ENCODE peak calls at places on chromosome 16, in six cellular contexts. One of them, this sample, is unnamed. For H3K4me1, the result is how much of the 10 kb centered on the place peaks cover.

GRCh38 chr16:54096607-54097006 is 190.0 kb downstream of the IRX3 start:
- DNase-seq in ascending aorta: no peak
- DNase-seq in body of pancreas: no peak
- DNase-seq in PC-9: no peak
- DNase-seq in GM23338: no peak
- DNase-seq in HAP-1: no peak
- DNase-seq in this sample: no peak

GRCh38 chr16:77299395-77299794 is 100.2 kb downstream of the SYCE1L start:
- DNase-seq in ascending aorta: no peak
- DNase-seq in body of pancreas: no peak
- DNase-seq in PC-9: no peak
- DNase-seq in GM23338: no peak
- DNase-seq in HAP-1: no peak
- DNase-seq in this sample: no peak

GRCh38 chr16:89047331-89048086 is 46.1 kb upstream of the ACSF3 start:
- DNase-seq in ascending aorta: no peak
- DNase-seq in body of pancreas: no peak
- DNase-seq in PC-9: no peak
- DNase-seq in GM23338: no peak
- DNase-seq in HAP-1: no peak
- DNase-seq in this sample: no peak

GRCh38 chr16:57622361-57623250 is 5.8 kb upstream of the ADGRG1 start:
- DNase-seq in ascending aorta: no peak
- DNase-seq in body of pancreas: peak
- DNase-seq in PC-9: no peak
- DNase-seq in GM23338: no peak
- DNase-seq in HAP-1: no peak
- DNase-seq in this sample: no peak

GRCh38 chr16:84913315-84913714 is 93.5 kb downstream of the CRISPLD2 start:
- DNase-seq in ascending aorta: no peak
- DNase-seq in body of pancreas: peak
- DNase-seq in PC-9: no peak
- DNase-seq in GM23338: no peak
- DNase-seq in HAP-1: no peak
- DNase-seq in this sample: no peak

GRCh38 chr16:80526418-80527061 is 14.3 kb upstream of the DYNLRB2 start:
- DNase-seq in ascending aorta: no peak
- DNase-seq in body of pancreas: peak
- DNase-seq in PC-9: no peak
- DNase-seq in GM23338: peak
- DNase-seq in HAP-1: peak
- DNase-seq in this sample: no peak

GRCh38 chr16:81470796-81471636 is 26.4 kb downstream of the CMIP start:
- DNase-seq in ascending aorta: no peak
- DNase-seq in body of pancreas: no peak
- DNase-seq in PC-9: no peak
- DNase-seq in GM23338: no peak
- DNase-seq in HAP-1: no peak
- DNase-seq in this sample: no peak

GRCh38 chr16:25060920-25061319 is 45.8 kb upstream of the ARHGAP17 start:
- DNase-seq in ascending aorta: no peak
- DNase-seq in body of pancreas: no peak
- DNase-seq in PC-9: no peak
- DNase-seq in GM23338: no peak
- DNase-seq in HAP-1: no peak
- DNase-seq in this sample: no peak

GRCh38 chr16:84885024-84885910 is 65.5 kb downstream of the CRISPLD2 start:
- DNase-seq in ascending aorta: no peak
- DNase-seq in body of pancreas: peak
- DNase-seq in PC-9: no peak
- DNase-seq in GM23338: peak
- DNase-seq in HAP-1: no peak
- DNase-seq in this sample: peak

GRCh38 chr16:30875881-30876791 is 17.7 kb downstream of the BCL7C start:
- DNase-seq in ascending aorta: no peak
- DNase-seq in body of pancreas: no peak
- DNase-seq in PC-9: peak
- DNase-seq in GM23338: peak
- DNase-seq in HAP-1: peak
- DNase-seq in this sample: no peak

GRCh38 chr16:11675561-11676511 is 7.6 kb downstream of the SNN start:
- DNase-seq in ascending aorta: no peak
- DNase-seq in body of pancreas: peak
- DNase-seq in PC-9: peak
- DNase-seq in GM23338: peak
- DNase-seq in HAP-1: no peak
- DNase-seq in this sample: no peak

GRCh38 chr16:4376126-4376819 is 4.6 kb downstream of the VASN start:
- DNase-seq in ascending aorta: peak
- DNase-seq in body of pancreas: peak
- DNase-seq in PC-9: no peak
- DNase-seq in GM23338: no peak
- DNase-seq in HAP-1: no peak
- DNase-seq in this sample: no peak

GRCh38 chr16:19269098-19269497 is 16.4 kb upstream of the CLEC19A start:
- DNase-seq in ascending aorta: no peak
- DNase-seq in body of pancreas: no peak
- DNase-seq in PC-9: no peak
- DNase-seq in GM23338: no peak
- DNase-seq in HAP-1: no peak
- DNase-seq in this sample: no peak

GRCh38 chr16:86505185-86505898 is 5.0 kb upstream of the FOXF1 start:
- DNase-seq in ascending aorta: no peak
- DNase-seq in body of pancreas: no peak
- DNase-seq in PC-9: no peak
- DNase-seq in GM23338: peak
- DNase-seq in HAP-1: no peak
- DNase-seq in this sample: no peak

GRCh38 chr16:55473584-55473983 is 5.4 kb upstream of the MMP2 start:
- DNase-seq in ascending aorta: no peak
- DNase-seq in body of pancreas: no peak
- DNase-seq in PC-9: no peak
- DNase-seq in GM23338: no peak
- DNase-seq in HAP-1: no peak
- DNase-seq in this sample: no peak

GRCh38 chr16:57503366-57503765 is 17.1 kb upstream of the DOK4 start:
- DNase-seq in ascending aorta: no peak
- DNase-seq in body of pancreas: peak
- DNase-seq in PC-9: no peak
- DNase-seq in GM23338: peak
- DNase-seq in HAP-1: no peak
- DNase-seq in this sample: no peak

GRCh38 chr16:57788951-57789350 is 13.3 kb downstream of the KIFC3 start:
- DNase-seq in ascending aorta: no peak
- DNase-seq in body of pancreas: no peak
- DNase-seq in PC-9: no peak
- DNase-seq in GM23338: no peak
- DNase-seq in HAP-1: no peak
- DNase-seq in this sample: no peak

GRCh38 chr16:17229131-17229530 is 241.6 kb downstream of the XYLT1 start:
- DNase-seq in ascending aorta: no peak
- DNase-seq in body of pancreas: no peak
- DNase-seq in PC-9: no peak
- DNase-seq in GM23338: no peak
- DNase-seq in HAP-1: no peak
- DNase-seq in this sample: peak

GRCh38 chr16:88552166-88552565 is 18.0 kb upstream of the ZC3H18 start:
- DNase-seq in ascending aorta: no peak
- DNase-seq in body of pancreas: no peak
- DNase-seq in PC-9: no peak
- DNase-seq in GM23338: no peak
- DNase-seq in HAP-1: no peak
- DNase-seq in this sample: no peak

GRCh38 chr16:69699915-69700314 is 26.4 kb downstream of the NQO1 start:
- DNase-seq in ascending aorta: no peak
- DNase-seq in body of pancreas: no peak
- DNase-seq in PC-9: no peak
- DNase-seq in GM23338: no peak
- DNase-seq in HAP-1: no peak
- DNase-seq in this sample: no peak
- H3K4me1 ChIP-seq in ascending aorta: under half
- H3K4me1 ChIP-seq in body of pancreas: under half
- H3K4me1 ChIP-seq in PC-9: under half
- H3K4me1 ChIP-seq in GM23338: under half
- H3K4me1 ChIP-seq in HAP-1: under half
- H3K4me1 ChIP-seq in this sample: under half

DNA sequence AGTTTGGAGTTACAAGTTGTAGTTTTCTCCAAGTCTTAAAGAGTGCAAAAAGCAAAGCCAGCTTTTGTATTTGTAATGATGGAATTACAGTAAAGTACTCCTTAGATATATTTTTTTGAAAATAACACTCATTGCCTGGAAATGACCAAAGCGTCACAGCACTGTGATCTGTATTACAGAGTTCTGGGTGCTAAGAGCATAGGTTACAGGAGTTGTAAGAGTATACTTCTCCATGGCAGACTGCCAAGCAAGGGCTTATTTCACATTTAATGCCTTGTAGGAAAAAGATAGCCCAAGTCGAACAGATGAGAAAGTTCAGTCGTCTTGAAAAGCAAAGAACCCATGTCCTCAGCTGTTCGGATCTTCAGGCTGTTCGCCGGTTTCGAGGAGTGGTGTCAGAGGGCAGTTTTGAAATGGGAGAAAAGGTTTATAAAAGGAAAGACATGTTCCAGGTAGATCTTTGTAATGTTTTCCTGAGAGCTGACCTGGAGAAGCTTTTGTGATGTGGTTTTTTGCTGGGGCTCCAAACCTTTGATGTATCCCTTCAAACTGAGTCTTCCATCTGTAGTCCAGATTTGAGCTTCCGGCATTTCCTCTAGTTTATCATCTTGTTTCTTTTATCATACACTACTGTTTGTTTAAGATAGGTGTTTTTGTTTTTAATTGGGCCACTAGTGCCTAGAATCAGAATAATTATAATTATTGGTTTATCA is 41.3 kb downstream of the ERCC4 start:
- DNase-seq in ascending aorta: no peak
- DNase-seq in body of pancreas: no peak
- DNase-seq in PC-9: no peak
- DNase-seq in GM23338: no peak
- DNase-seq in HAP-1: no peak
- DNase-seq in this sample: no peak
- H3K4me1 ChIP-seq in ascending aorta: under half
- H3K4me1 ChIP-seq in body of pancreas: under half
- H3K4me1 ChIP-seq in PC-9: half or more
- H3K4me1 ChIP-seq in GM23338: under half
- H3K4me1 ChIP-seq in HAP-1: under half
- H3K4me1 ChIP-seq in this sample: under half

GRCh38 chr16:9123401-9123800 is 32.0 kb downstream of the HAPSTR1 start:
- DNase-seq in ascending aorta: no peak
- DNase-seq in body of pancreas: no peak
- DNase-seq in PC-9: no peak
- DNase-seq in GM23338: no peak
- DNase-seq in HAP-1: no peak
- DNase-seq in this sample: no peak
- H3K4me1 ChIP-seq in ascending aorta: under half
- H3K4me1 ChIP-seq in body of pancreas: under half
- H3K4me1 ChIP-seq in PC-9: half or more
- H3K4me1 ChIP-seq in GM23338: under half
- H3K4me1 ChIP-seq in HAP-1: under half
- H3K4me1 ChIP-seq in this sample: under half

GRCh38 chr16:12771341-12771798 is 32.3 kb downstream of the CPPED1 start:
- DNase-seq in ascending aorta: no peak
- DNase-seq in body of pancreas: no peak
- DNase-seq in PC-9: no peak
- DNase-seq in GM23338: no peak
- DNase-seq in HAP-1: no peak
- DNase-seq in this sample: no peak
- H3K4me1 ChIP-seq in ascending aorta: under half
- H3K4me1 ChIP-seq in body of pancreas: under half
- H3K4me1 ChIP-seq in PC-9: under half
- H3K4me1 ChIP-seq in GM23338: under half
- H3K4me1 ChIP-seq in HAP-1: under half
- H3K4me1 ChIP-seq in this sample: under half

GRCh38 chr16:20865420-20866126 is 34.6 kb downstream of the DCUN1D3 start:
- DNase-seq in ascending aorta: no peak
- DNase-seq in body of pancreas: no peak
- DNase-seq in PC-9: no peak
- DNase-seq in GM23338: no peak
- DNase-seq in HAP-1: no peak
- DNase-seq in this sample: peak
- H3K4me1 ChIP-seq in ascending aorta: half or more
- H3K4me1 ChIP-seq in body of pancreas: under half
- H3K4me1 ChIP-seq in PC-9: under half
- H3K4me1 ChIP-seq in GM23338: under half
- H3K4me1 ChIP-seq in HAP-1: under half
- H3K4me1 ChIP-seq in this sample: under half

GRCh38 chr16:27430512-27430911 is 28.5 kb downstream of the IL21R start:
- DNase-seq in ascending aorta: no peak
- DNase-seq in body of pancreas: no peak
- DNase-seq in PC-9: no peak
- DNase-seq in GM23338: no peak
- DNase-seq in HAP-1: no peak
- DNase-seq in this sample: no peak

GRCh38 chr16:27429330-27429871 is 27.4 kb downstream of the IL21R start:
- DNase-seq in ascending aorta: no peak
- DNase-seq in body of pancreas: no peak
- DNase-seq in PC-9: no peak
- DNase-seq in GM23338: no peak
- DNase-seq in HAP-1: no peak
- DNase-seq in this sample: no peak

GRCh38 chr16:27428035-27428785 is 26.2 kb downstream of the IL21R start:
- DNase-seq in ascending aorta: no peak
- DNase-seq in body of pancreas: no peak
- DNase-seq in PC-9: no peak
- DNase-seq in GM23338: no peak
- DNase-seq in HAP-1: no peak
- DNase-seq in this sample: no peak

GRCh38 chr16:27430923-27431484 is 29.0 kb downstream of the IL21R start:
- DNase-seq in ascending aorta: no peak
- DNase-seq in body of pancreas: no peak
- DNase-seq in PC-9: no peak
- DNase-seq in GM23338: no peak
- DNase-seq in HAP-1: no peak
- DNase-seq in this sample: no peak

DNA sequence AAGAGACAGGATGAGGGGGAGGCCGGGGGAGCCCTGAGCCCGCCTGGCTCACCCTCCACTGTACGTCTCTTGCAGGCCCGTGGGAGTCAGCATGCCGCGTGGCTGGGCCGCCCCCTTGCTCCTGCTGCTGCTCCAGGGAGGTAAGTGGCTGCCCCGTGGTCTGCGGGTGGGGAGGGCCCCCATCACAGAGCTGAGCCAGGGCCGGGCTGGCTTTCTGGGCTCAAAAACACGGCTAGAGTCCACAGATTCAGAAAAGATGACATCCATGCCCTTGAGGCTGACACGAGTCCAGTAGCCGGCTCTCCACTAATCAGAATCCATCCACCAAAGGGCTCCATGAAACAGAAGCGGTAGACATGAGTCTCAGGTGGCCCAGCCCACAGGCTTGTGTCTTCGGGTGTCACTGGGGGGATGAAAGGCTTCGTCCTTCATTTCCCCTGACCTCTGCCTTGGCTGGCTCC is 28.0 kb downstream of the IL21R start:
- DNase-seq in ascending aorta: no peak
- DNase-seq in body of pancreas: no peak
- DNase-seq in PC-9: no peak
- DNase-seq in GM23338: no peak
- DNase-seq in HAP-1: no peak
- DNase-seq in this sample: no peak
- H3K4me1 ChIP-seq in ascending aorta: under half
- H3K4me1 ChIP-seq in body of pancreas: under half
- H3K4me1 ChIP-seq in PC-9: under half
- H3K4me1 ChIP-seq in GM23338: under half
- H3K4me1 ChIP-seq in HAP-1: under half
- H3K4me1 ChIP-seq in this sample: under half